ENCODE peak calls at places on chromosomes 4 and X, in five cellular contexts. K, B, Y, Q and C are unnamed samples.

GRCh38 chrX:8946488-8947050 is 87.4 kb downstream of the FAM9B start:
- DNase-seq in K (no peak), B (no peak), Y (no peak), Q (no peak), C (no peak)

GRCh38 chr4:182206916-182207315 is 36.3 kb upstream of the TENM3 start:
- DNase-seq in K (no peak), B (no peak), Y (no peak), Q (no peak), C (no peak)

GRCh38 chr4:37674446-37674845 is 11.7 kb downstream of the RELL1 start:
- DNase-seq in K (no peak), B (no peak), Y (no peak), Q (no peak), C (no peak)

GRCh38 chr4:99323761-99324160 is 2.6 kb upstream of the ADH1B start:
- DNase-seq in K (no peak), B (no peak), Y (no peak), Q (no peak), C (no peak)

GRCh38 chrX:123830309-123830708 is 29.5 kb upstream of the XIAP start:
- DNase-seq in K (no peak), B (peak; percentile 10), Y (peak; percentile 76), Q (no peak), C (peak; percentile 31)

GRCh38 chrX:30504309-30504708 is 73.3 kb downstream of the TASL start:
- DNase-seq in K (no peak), B (no peak), Y (no peak), Q (no peak), C (no peak)

GRCh38 chr4:76588268-76588667 is 153.2 kb downstream of the SHROOM3 start:
- DNase-seq in K (no peak), B (no peak), Y (no peak), Q (no peak), C (no peak)

GRCh38 chr4:95362906-95363578 is 185.7 kb downstream of the UNC5C start:
- DNase-seq in K (peak; percentile 19), B (peak; percentile 37), Y (peak; percentile 6), Q (no peak), C (no peak)

GRCh38 chr4:54423066-54423465 is 194.0 kb downstream of the PDGFRA start:
- DNase-seq in K (no peak), B (no peak), Y (no peak), Q (no peak), C (no peak)

GRCh38 chrX:130079824-130080406 is 30.4 kb downstream of the ELF4 start:
- DNase-seq in K (peak; percentile 53), B (peak; percentile 69), Y (peak; percentile 71), Q (no peak), C (no peak)

GRCh38 chr4:81454953-81455352 is 16.8 kb downstream of the RASGEF1B start:
- DNase-seq in K (no peak), B (no peak), Y (no peak), Q (no peak), C (no peak)

GRCh38 chr4:113673450-113673849 is 88.1 kb downstream of the CAMK2D start:
- DNase-seq in K (no peak), B (peak; percentile 77), Y (no peak), Q (no peak), C (peak; percentile 14)

GRCh38 chr4:184437988-184438774 is 36.2 kb downstream of the IRF2 start:
- DNase-seq in K (no peak), B (no peak), Y (peak; percentile 57), Q (no peak), C (no peak)

GRCh38 chr4:26031704-26032103 is 117.7 kb downstream of the SMIM20 start:
- DNase-seq in K (no peak), B (no peak), Y (no peak), Q (no peak), C (no peak)

GRCh38 chr4:38681283-38682066 is 17.5 kb downstream of the KLF3 start:
- DNase-seq in K (no peak), B (no peak), Y (no peak), Q (no peak), C (no peak)

GRCh38 chrX:2707334-2707760 is 16.3 kb downstream of the CD99 start:
- DNase-seq in K (peak; percentile 37), B (peak; percentile 87), Y (peak; percentile 56), Q (peak; percentile 91), C (peak; percentile 51)

GRCh38 chr4:91754716-91755115 is 549.0 kb upstream of the GRID2 start:
- DNase-seq in K (no peak), B (no peak), Y (no peak), Q (no peak), C (no peak)

GRCh38 chr4:81954266-81954665 is 419.5 kb downstream of the HNRNPD start:
- DNase-seq in K (no peak), B (no peak), Y (no peak), Q (no peak), C (no peak)

GRCh38 chrX:104284407-104285000 is 29.8 kb upstream of the ESX1 start:
- DNase-seq in K (no peak), B (no peak), Y (no peak), Q (no peak), C (no peak)

GRCh38 chr4:55038176-55038890 is 87.1 kb downstream of the KDR start:
- DNase-seq in K (no peak), B (no peak), Y (no peak), Q (no peak), C (no peak)

GRCh38 chr4:105236202-105236916 is 89.7 kb downstream of the TET2 start:
- DNase-seq in K (no peak), B (no peak), Y (peak; percentile 22), Q (no peak), C (no peak)

DNA sequence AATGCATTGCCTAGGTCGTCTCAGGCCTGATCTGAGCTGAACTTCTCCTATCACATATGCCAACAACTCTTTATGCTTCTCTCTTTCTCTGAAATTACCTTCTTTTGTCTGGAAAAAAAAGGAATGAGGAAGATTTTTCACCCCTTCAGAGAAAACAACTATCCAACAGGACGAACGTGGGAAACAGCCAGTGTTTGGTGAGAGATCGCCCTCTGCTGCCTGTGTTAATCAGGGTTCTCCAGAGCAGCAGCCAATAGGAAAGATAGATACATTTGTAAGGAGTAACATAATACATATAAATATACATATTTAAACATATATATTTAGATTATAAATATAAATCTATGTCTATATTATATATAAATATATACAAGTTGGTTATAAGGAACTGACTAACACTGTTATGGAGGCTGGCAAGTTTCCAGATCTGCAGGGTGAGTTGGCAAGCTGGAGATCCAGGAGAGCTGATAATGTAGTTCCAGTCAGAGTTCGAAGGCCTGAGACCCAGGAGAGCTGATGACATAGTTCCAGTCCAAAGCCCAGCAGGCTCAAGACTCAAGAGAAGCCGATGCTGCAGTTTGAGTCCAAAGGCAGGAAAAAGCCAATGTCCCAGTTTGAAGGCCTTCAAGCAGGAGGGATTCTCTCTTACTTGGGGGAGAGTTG is 13.3 kb downstream of the CETN2 start:
- DNase-seq in K (peak; percentile 22), B (peak; percentile 35), Y (peak; percentile 56), Q (no peak), C (no peak)
- TF ChIP-seq CTCF in K (no peak), B (peak; percentile 25), Y (no peak), Q (no peak), C (no peak)

DNA sequence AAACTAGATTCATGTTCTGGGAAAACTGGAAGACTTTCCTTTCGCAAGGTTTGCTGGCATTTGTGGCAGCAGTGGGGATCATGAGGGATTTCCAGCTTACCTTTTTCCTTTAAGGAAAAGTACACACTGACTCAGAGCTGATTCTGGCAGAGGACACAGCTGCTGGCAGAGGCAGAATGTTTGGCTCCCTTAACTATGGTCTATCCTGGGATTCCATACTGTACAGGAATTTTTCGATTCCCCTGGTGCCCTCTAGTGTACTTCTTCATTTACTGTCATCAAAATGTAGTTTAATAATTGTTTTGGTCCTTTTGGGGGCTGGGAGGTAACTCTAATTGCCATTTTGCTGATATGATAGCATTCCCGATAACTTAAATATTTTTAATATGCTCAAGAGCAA is 152.7 kb downstream of the GABRG1 start:
- DNase-seq in K (no peak), B (no peak), Y (no peak), Q (no peak), C (no peak)
- TF ChIP-seq CTCF in K (no peak), B (no peak), Y (no peak), Q (no peak), C (no peak)

DNA sequence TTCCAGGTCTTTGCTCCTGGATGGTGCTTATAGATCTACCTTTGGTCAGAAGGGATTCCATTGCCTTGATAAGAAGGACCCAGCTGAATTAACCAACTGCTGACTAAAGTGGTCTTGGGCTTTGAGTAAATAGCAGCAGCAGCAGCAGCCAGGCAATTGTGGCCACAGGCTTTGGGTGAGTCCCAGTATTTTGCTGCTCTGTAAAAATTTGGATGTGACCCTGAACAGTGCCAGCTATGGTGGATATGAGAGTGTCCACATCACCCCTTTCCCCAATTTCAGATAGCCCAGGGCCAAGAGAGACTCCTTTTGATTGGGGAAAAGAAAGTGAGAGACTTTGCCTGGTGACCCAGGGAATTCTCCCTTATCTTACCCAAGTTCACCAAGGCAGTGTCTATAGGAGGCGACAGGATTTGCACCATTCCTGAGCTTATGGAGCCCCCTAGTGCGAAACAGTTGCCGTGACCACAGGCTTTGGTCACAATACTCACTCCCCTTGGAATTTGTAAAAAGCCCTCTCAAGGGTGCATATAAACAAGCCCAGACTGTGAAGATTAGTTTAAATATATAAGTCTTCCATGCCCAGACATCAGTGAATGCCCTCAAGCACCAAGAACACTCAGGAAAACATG is 518.0 kb downstream of the TMA16 start:
- DNase-seq in K (peak; percentile 58), B (peak; percentile 9), Y (no peak), Q (no peak), C (no peak)
- TF ChIP-seq CTCF in K (peak; percentile 41), B (no peak), Y (no peak), Q (no peak), C (no peak)

DNA sequence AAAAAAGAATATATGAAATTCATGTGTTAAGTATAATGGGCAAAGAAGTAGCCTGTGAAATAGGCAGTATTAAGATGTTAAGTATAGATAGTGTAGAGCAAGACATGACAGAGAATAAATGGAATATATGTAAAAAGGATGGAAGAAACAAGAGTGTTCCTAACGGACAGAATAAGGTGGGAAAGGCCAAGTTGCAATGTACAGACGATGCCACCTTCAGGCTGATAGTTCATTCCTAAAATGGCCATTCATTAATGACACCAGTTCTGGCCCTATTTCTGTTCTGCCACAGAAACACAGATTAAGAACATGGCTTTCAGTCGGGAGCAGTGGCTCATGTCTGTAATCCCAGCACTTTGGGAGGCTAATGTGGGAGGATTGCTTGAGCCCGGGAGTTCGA is 4.4 kb upstream of the FAM184B start:
- DNase-seq in K (no peak), B (no peak), Y (no peak), Q (no peak), C (no peak)
- TF ChIP-seq CTCF in K (no peak), B (no peak), Y (no peak), Q (no peak), C (no peak)